ENCODE peak calls at places on chromosomes 16 and 17, in four cellular contexts. D is A549, E is GM12878, B is HepG2. J is an unnamed sample.

GRCh38 chr17:42317256-42317966 is 29.1 kb downstream of the STAT5A start:
- DNase-seq in D (no peak), E (no peak), B (no peak), J (no peak)

GRCh38 chr16:72946063-72946462 is 101.9 kb downstream of the ZFHX3 start:
- DNase-seq in D (no peak), E (no peak), B (no peak), J (no peak)

GRCh38 chr17:13561606-13562270 is 40.0 kb downstream of the HS3ST3A1 start:
- DNase-seq in D (peak; percentile 15), E (no peak), B (no peak), J (no peak)

GRCh38 chr17:31724026-31724425 is 135.0 kb downstream of the COPRS start:
- DNase-seq in D (no peak), E (no peak), B (no peak), J (no peak)

GRCh38 chr16:70610273-70611223 is 35.8 kb upstream of the IL34 start:
- DNase-seq in D (no peak), E (no peak), B (no peak), J (no peak)

GRCh38 chr16:15769239-15769638 is 87.6 kb downstream of the MYH11 start:
- DNase-seq in D (no peak), E (no peak), B (no peak), J (no peak)

GRCh38 chr17:27430882-27431491 is 25.3 kb upstream of the KSR1 start:
- DNase-seq in D (peak; percentile 67), E (no peak), B (peak; percentile 34), J (peak; percentile 70)

GRCh38 chr17:79831367-79832210 is 7.7 kb downstream of the CBX4 start:
- DNase-seq in D (peak; percentile 71), E (no peak), B (peak; percentile 73), J (peak; percentile 87)

GRCh38 chr17:16342979-16343378 is 10.3 kb downstream of the CENPV start:
- DNase-seq in D (no peak), E (no peak), B (no peak), J (no peak)

GRCh38 chr16:3188925-3189825 is 1.2 kb downstream of the OR1F1 start:
- DNase-seq in D (peak; percentile 91), E (no peak), B (peak; percentile 60), J (peak; percentile 76)

GRCh38 chr17:63222655-63223054 is 223.5 kb downstream of the CYB561 start:
- DNase-seq in D (peak; percentile 14), E (no peak), B (no peak), J (no peak)

GRCh38 chr17:62809656-62810055 is 1.5 kb upstream of the MARCHF10 start:
- DNase-seq in D (no peak), E (no peak), B (no peak), J (no peak)

GRCh38 chr17:15261063-15261817 is 3.9 kb downstream of the PMP22 start:
- DNase-seq in D (peak; percentile 68), E (no peak), B (peak; percentile 27), J (peak; percentile 81)

GRCh38 chr17:2935622-2936021 is 127.8 kb downstream of the OR1D5 start:
- DNase-seq in D (no peak), E (no peak), B (no peak), J (no peak)

GRCh38 chr17:79532107-79532790 is 78.6 kb downstream of the RBFOX3 start:
- DNase-seq in D (no peak), E (no peak), B (no peak), J (no peak)

GRCh38 chr17:34823023-34823422 is 138.2 kb downstream of the CCT6B start:
- DNase-seq in D (no peak), E (no peak), B (no peak), J (no peak)

GRCh38 chr16:72291121-72291520 is 119.2 kb upstream of the PMFBP1 start:
- DNase-seq in D (peak; percentile 46), E (no peak), B (no peak), J (no peak)

GRCh38 chr16:78984887-78985464 is 615.6 kb downstream of the MAF start:
- DNase-seq in D (no peak), E (no peak), B (peak; percentile 74), J (peak; percentile 68)

GRCh38 chr16:11105038-11105903 is 150.7 kb downstream of the SOCS1 start:
- DNase-seq in D (peak; percentile 6), E (peak; percentile 86), B (peak; percentile 90), J (peak; percentile 40)

GRCh38 chr16:72856797-72857196 is 191.1 kb downstream of the ZFHX3 start:
- DNase-seq in D (peak; percentile 30), E (no peak), B (peak; percentile 53), J (peak; percentile 54)

GRCh38 chr16:65117701-65118448 is 4.0 kb downstream of the CDH11 start:
- DNase-seq in D (peak; percentile 70), E (peak; percentile 2), B (peak; percentile 59), J (peak; percentile 65)

GRCh38 chr17:4901648-4902344 is 1.1 kb downstream of the CHRNE start:
- DNase-seq in D (no peak), E (no peak), B (no peak), J (peak; percentile 76)

GRCh38 chr17:46977348-46977747 is 1.7 kb downstream of the RPRML start:
- DNase-seq in D (peak; percentile 89), E (no peak), B (peak; percentile 54), J (peak; percentile 51)

GRCh38 chr16:78656887-78657286 is 557.4 kb downstream of the WWOX start:
- DNase-seq in D (no peak), E (no peak), B (no peak), J (no peak)

GRCh38 chr17:64081802-64082799 is 47.8 kb downstream of the ERN1 start:
- DNase-seq in D (peak; percentile 93), E (peak; percentile 72), B (peak; percentile 93), J (peak; percentile 76)

GRCh38 chr17:72545756-72546155 is 424.9 kb downstream of the SOX9 start:
- DNase-seq in D (no peak), E (no peak), B (no peak), J (no peak)

GRCh38 chr17:64398330-64398729 is 7.7 kb upstream of the PECAM1 start:
- DNase-seq in D (no peak), E (no peak), B (no peak), J (no peak)

GRCh38 chr16:55965099-55965498 is 89.9 kb upstream of the CES5A start:
- DNase-seq in D (no peak), E (no peak), B (no peak), J (no peak)

GRCh38 chr17:31216053-31216751 is 80.8 kb downstream of the OMG start:
- DNase-seq in D (peak; percentile 62), E (peak; percentile 17), B (peak; percentile 12), J (peak; percentile 18)

GRCh38 chr17:8455660-8456059 is 20.0 kb downstream of the NDEL1 start:
- DNase-seq in D (no peak), E (no peak), B (no peak), J (no peak)

GRCh38 chr16:89374393-89374948 is 115.9 kb downstream of the ANKRD11 start:
- DNase-seq in D (peak; percentile 31), E (no peak), B (no peak), J (peak; percentile 79)

GRCh38 chr17:20992987-20993862 is 49.6 kb downstream of the USP22 start:
- DNase-seq in D (peak; percentile 81), E (peak; percentile 3), B (peak; percentile 58), J (peak; percentile 95)

GRCh38 chr16:55703003-55704001 is 47.5 kb downstream of the SLC6A2 start:
- DNase-seq in D (peak; percentile 70), E (no peak), B (peak; percentile 74), J (peak; percentile 31)

GRCh38 chr17:38324141-38324540 is 19.6 kb downstream of the GPR179 start:
- DNase-seq in D (no peak), E (no peak), B (no peak), J (peak; percentile 60)

GRCh38 chr16:88368994-88369393 is 13.8 kb upstream of the ZNF469 start:
- DNase-seq in D (no peak), E (no peak), B (no peak), J (no peak)

GRCh38 chr17:9792181-9792840 is 919 bp upstream of the DHRS7C start:
- DNase-seq in D (no peak), E (no peak), B (no peak), J (no peak)
- TF ChIP-seq PBX3 in D (no peak), E (peak; percentile 4), B (no peak), J (no peak)

GRCh38 chr16:49838361-49838638 is 17.6 kb downstream of the ZNF423 start:
- DNase-seq in D (no peak), E (no peak), B (no peak), J (no peak)

GRCh38 chr16:49836218-49836617 is 19.7 kb downstream of the ZNF423 start:
- DNase-seq in D (no peak), E (no peak), B (no peak), J (no peak)

GRCh38 chr16:49835116-49835880 is 20.6 kb downstream of the ZNF423 start:
- DNase-seq in D (no peak), E (no peak), B (no peak), J (peak; percentile 87)

GRCh38 chr16:49837673-49838360 is 18.1 kb downstream of the ZNF423 start:
- DNase-seq in D (no peak), E (no peak), B (no peak), J (no peak)

DNA sequence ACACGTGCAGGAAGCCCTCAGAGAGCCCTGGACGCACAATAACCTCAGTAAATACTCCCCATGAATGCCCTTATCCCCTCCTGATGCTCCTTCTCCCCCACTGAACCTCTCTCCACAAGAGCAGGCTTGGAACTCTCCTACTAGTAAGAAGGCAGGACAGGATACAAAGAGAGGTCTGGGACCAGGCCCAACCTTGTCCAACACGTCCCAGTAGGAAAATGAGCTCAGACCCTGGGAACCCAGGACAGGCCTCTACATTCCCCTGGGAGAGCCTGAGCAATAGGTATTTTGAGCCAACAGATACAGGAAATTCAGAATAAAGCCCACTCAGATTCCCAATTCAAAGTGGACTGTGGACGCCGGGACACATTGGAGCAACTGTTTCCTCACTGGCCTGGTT is 19.2 kb downstream of the ZNF423 start:
- DNase-seq in D (no peak), E (no peak), B (no peak), J (no peak)
- TF ChIP-seq PBX3 in D (no peak), E (no peak), B (no peak), J (no peak)

GRCh38 chr16:23158114-23158513 is 8.9 kb upstream of the USP31 start:
- DNase-seq in D (no peak), E (no peak), B (no peak), J (no peak)

GRCh38 chr16:23156946-23157460 is 7.8 kb upstream of the USP31 start:
- DNase-seq in D (no peak), E (no peak), B (no peak), J (no peak)

GRCh38 chr16:23156110-23156509 is 6.9 kb upstream of the USP31 start:
- DNase-seq in D (no peak), E (no peak), B (no peak), J (no peak)

GRCh38 chr16:23152386-23153178 is 3.3 kb upstream of the USP31 start:
- DNase-seq in D (no peak), E (no peak), B (no peak), J (no peak)

DNA sequence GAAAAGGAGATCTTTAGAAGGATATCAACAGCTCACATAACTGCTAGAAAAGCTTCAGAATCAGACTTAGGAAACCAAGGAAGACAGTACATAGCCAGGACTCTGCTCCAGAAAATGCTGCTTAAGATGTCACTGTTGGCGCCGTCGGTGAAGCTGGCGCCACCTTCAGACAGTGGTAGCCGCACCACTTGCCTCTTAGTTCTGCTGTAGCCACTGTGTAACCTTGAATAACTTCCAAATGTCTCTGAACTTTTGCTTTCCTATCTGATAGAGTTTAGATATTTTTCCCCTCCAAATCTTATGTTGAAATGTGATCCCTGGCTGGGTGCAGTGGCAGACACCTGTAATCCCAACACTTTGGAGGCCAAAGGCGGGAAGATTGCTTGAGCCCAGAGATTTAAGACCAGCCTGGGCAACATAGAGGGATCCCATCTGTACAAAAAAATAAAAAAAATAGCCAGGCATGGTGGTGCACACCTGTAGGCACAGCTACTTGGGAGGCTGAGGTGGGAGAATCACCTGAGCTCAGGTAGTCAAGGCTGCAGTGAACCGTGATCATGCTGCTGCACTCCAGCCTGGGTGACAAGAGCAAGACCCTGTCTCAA is 6.3 kb upstream of the USP31 start:
- DNase-seq in D (peak; percentile 41), E (no peak), B (no peak), J (no peak)
- TF ChIP-seq PBX3 in D (no peak), E (no peak), B (no peak), J (no peak)

GRCh38 chr17:40556884-40557414 is 8.3 kb downstream of the CCR7 start:
- DNase-seq in D (no peak), E (no peak), B (no peak), J (peak; percentile 76)
- TF ChIP-seq PBX3 in D (no peak), E (no peak), B (no peak), J (no peak)

J was measured in SK-N-SH.